ENCODE peak calls at places on chromosomes 5 and 9, in eight cellular contexts. One of them, this sample, is unnamed.

GRCh38 chr5:169044982-169045381 is 256.0 kb downstream of the SLIT3 start:
- DNase-seq in K562: no peak
- DNase-seq in prostate gland: no peak
- DNase-seq in cardiac fibroblast: no peak
- DNase-seq in dorsolateral prefrontal cortex: no peak
- DNase-seq in WTC11: no peak
- DNase-seq in GM20000: no peak
- DNase-seq in choroid plexus epithelial cell: no peak
- DNase-seq in this sample: no peak

GRCh38 chr5:14946813-14947640 is 75.4 kb upstream of the ANKH start:
- DNase-seq in prostate gland: peak
- DNase-seq in dorsolateral prefrontal cortex: no peak
- DNase-seq in WTC11: no peak
- DNase-seq in choroid plexus epithelial cell: peak
- DNase-seq in GM20000: peak
- DNase-seq in cardiac fibroblast: peak
- DNase-seq in K562: peak
- DNase-seq in this sample: no peak

GRCh38 chr5:71922584-71923106 is 184.6 kb upstream of the MAP1B start:
- DNase-seq in prostate gland: no peak
- DNase-seq in WTC11: no peak
- DNase-seq in GM20000: no peak
- DNase-seq in dorsolateral prefrontal cortex: no peak
- DNase-seq in choroid plexus epithelial cell: peak
- DNase-seq in cardiac fibroblast: peak
- DNase-seq in K562: no peak
- DNase-seq in this sample: no peak

GRCh38 chr5:151023047-151023615 is 2.7 kb downstream of the GPX3 start:
- DNase-seq in K562: peak
- DNase-seq in cardiac fibroblast: peak
- DNase-seq in WTC11: no peak
- DNase-seq in choroid plexus epithelial cell: peak
- DNase-seq in prostate gland: peak
- DNase-seq in GM20000: no peak
- DNase-seq in dorsolateral prefrontal cortex: no peak
- DNase-seq in this sample: peak

GRCh38 chr5:998975-999501 is 9.6 kb upstream of the NKD2 start:
- DNase-seq in GM20000: no peak
- DNase-seq in WTC11: peak
- DNase-seq in K562: no peak
- DNase-seq in cardiac fibroblast: no peak
- DNase-seq in dorsolateral prefrontal cortex: no peak
- DNase-seq in prostate gland: no peak
- DNase-seq in choroid plexus epithelial cell: no peak
- DNase-seq in this sample: no peak

GRCh38 chr9:82327641-82328040 is 339.1 kb downstream of the SPATA31D1 start:
- DNase-seq in dorsolateral prefrontal cortex: no peak
- DNase-seq in cardiac fibroblast: no peak
- DNase-seq in GM20000: no peak
- DNase-seq in prostate gland: no peak
- DNase-seq in WTC11: no peak
- DNase-seq in K562: no peak
- DNase-seq in choroid plexus epithelial cell: no peak
- DNase-seq in this sample: no peak

GRCh38 chr9:20208951-20209350 is 413.3 kb downstream of the MLLT3 start:
- DNase-seq in dorsolateral prefrontal cortex: no peak
- DNase-seq in GM20000: no peak
- DNase-seq in choroid plexus epithelial cell: no peak
- DNase-seq in cardiac fibroblast: no peak
- DNase-seq in prostate gland: no peak
- DNase-seq in K562: no peak
- DNase-seq in WTC11: no peak
- DNase-seq in this sample: no peak

GRCh38 chr5:5772202-5772601 is 349.7 kb downstream of the ICE1 start:
- DNase-seq in choroid plexus epithelial cell: no peak
- DNase-seq in prostate gland: no peak
- DNase-seq in K562: no peak
- DNase-seq in GM20000: no peak
- DNase-seq in WTC11: no peak
- DNase-seq in cardiac fibroblast: no peak
- DNase-seq in dorsolateral prefrontal cortex: no peak
- DNase-seq in this sample: no peak

GRCh38 chr5:109959652-109960051 is 269.9 kb downstream of the MAN2A1 start:
- DNase-seq in WTC11: no peak
- DNase-seq in prostate gland: no peak
- DNase-seq in dorsolateral prefrontal cortex: no peak
- DNase-seq in GM20000: no peak
- DNase-seq in choroid plexus epithelial cell: no peak
- DNase-seq in K562: peak
- DNase-seq in cardiac fibroblast: no peak
- DNase-seq in this sample: no peak

GRCh38 chr9:109447329-109448076 is 50.6 kb downstream of the PTPN3 start:
- DNase-seq in WTC11: no peak
- DNase-seq in K562: no peak
- DNase-seq in cardiac fibroblast: no peak
- DNase-seq in GM20000: no peak
- DNase-seq in dorsolateral prefrontal cortex: peak
- DNase-seq in prostate gland: no peak
- DNase-seq in choroid plexus epithelial cell: no peak
- DNase-seq in this sample: no peak

GRCh38 chr9:28155067-28155466 is 581.8 kb upstream of the C9orf72 start:
- DNase-seq in WTC11: no peak
- DNase-seq in dorsolateral prefrontal cortex: no peak
- DNase-seq in K562: no peak
- DNase-seq in cardiac fibroblast: no peak
- DNase-seq in prostate gland: no peak
- DNase-seq in choroid plexus epithelial cell: peak
- DNase-seq in GM20000: no peak
- DNase-seq in this sample: no peak

GRCh38 chr5:157273131-157273556 is 7.2 kb downstream of the CYFIP2 start:
- DNase-seq in cardiac fibroblast: no peak
- DNase-seq in GM20000: peak
- DNase-seq in WTC11: no peak
- DNase-seq in choroid plexus epithelial cell: no peak
- DNase-seq in dorsolateral prefrontal cortex: no peak
- DNase-seq in K562: peak
- DNase-seq in prostate gland: no peak
- DNase-seq in this sample: no peak

GRCh38 chr5:10106285-10106684 is 143.4 kb downstream of the ATPSCKMT start:
- DNase-seq in prostate gland: no peak
- DNase-seq in cardiac fibroblast: no peak
- DNase-seq in WTC11: no peak
- DNase-seq in dorsolateral prefrontal cortex: no peak
- DNase-seq in GM20000: no peak
- DNase-seq in K562: no peak
- DNase-seq in choroid plexus epithelial cell: no peak
- DNase-seq in this sample: no peak

DNA sequence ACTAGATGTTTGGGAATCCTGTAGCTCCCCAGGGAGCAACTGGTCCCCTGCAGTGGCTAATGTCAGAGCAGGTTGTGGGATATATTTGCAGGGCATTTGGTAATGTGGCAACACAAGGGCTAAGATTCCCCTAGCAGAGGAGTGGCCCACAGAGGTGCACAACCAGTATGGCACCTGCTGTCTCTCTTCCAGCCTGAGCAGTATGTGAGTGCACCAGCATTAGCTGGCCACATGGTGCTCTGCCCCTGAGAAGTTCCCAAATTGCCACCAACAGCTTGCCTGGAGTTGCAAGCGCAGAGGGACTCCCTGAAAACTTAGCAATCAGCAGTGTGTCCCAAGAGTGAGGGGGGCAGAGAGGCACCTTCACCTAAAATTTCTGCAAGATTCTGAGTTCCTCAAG is 53.2 kb upstream of the SNCAIP start:
- DNase-seq in prostate gland: no peak
- DNase-seq in dorsolateral prefrontal cortex: no peak
- DNase-seq in K562: no peak
- DNase-seq in cardiac fibroblast: no peak
- DNase-seq in choroid plexus epithelial cell: no peak
- DNase-seq in GM20000: no peak
- DNase-seq in WTC11: no peak
- DNase-seq in this sample: no peak
- TF ChIP-seq CTCF in prostate gland: no peak
- TF ChIP-seq CTCF in dorsolateral prefrontal cortex: no peak
- TF ChIP-seq CTCF in K562: no peak
- TF ChIP-seq CTCF in cardiac fibroblast: no peak
- TF ChIP-seq CTCF in choroid plexus epithelial cell: no peak
- TF ChIP-seq CTCF in GM20000: no peak
- TF ChIP-seq CTCF in WTC11: no peak
- TF ChIP-seq CTCF in this sample: no peak

GRCh38 chr9:3756071-3756470 is 230.3 kb upstream of the RFX3 start:
- DNase-seq in choroid plexus epithelial cell: no peak
- DNase-seq in dorsolateral prefrontal cortex: no peak
- DNase-seq in K562: no peak
- DNase-seq in cardiac fibroblast: no peak
- DNase-seq in prostate gland: no peak
- DNase-seq in WTC11: no peak
- DNase-seq in GM20000: no peak
- DNase-seq in this sample: no peak

GRCh38 chr9:3758816-3759576 is 233.2 kb upstream of the RFX3 start:
- DNase-seq in prostate gland: no peak
- DNase-seq in dorsolateral prefrontal cortex: no peak
- DNase-seq in choroid plexus epithelial cell: peak
- DNase-seq in GM20000: no peak
- DNase-seq in cardiac fibroblast: peak
- DNase-seq in WTC11: no peak
- DNase-seq in K562: no peak
- DNase-seq in this sample: no peak

GRCh38 chr9:3762076-3762475 is 236.3 kb upstream of the RFX3 start:
- DNase-seq in cardiac fibroblast: no peak
- DNase-seq in dorsolateral prefrontal cortex: no peak
- DNase-seq in WTC11: no peak
- DNase-seq in K562: no peak
- DNase-seq in choroid plexus epithelial cell: no peak
- DNase-seq in prostate gland: no peak
- DNase-seq in GM20000: no peak
- DNase-seq in this sample: no peak

GRCh38 chr9:3760031-3760430 is 234.2 kb upstream of the RFX3 start:
- DNase-seq in GM20000: no peak
- DNase-seq in choroid plexus epithelial cell: peak
- DNase-seq in K562: no peak
- DNase-seq in prostate gland: peak
- DNase-seq in dorsolateral prefrontal cortex: no peak
- DNase-seq in WTC11: no peak
- DNase-seq in cardiac fibroblast: no peak
- DNase-seq in this sample: no peak
- TF ChIP-seq CTCF in GM20000: no peak
- TF ChIP-seq CTCF in choroid plexus epithelial cell: peak
- TF ChIP-seq CTCF in K562: no peak
- TF ChIP-seq CTCF in prostate gland: peak
- TF ChIP-seq CTCF in dorsolateral prefrontal cortex: no peak
- TF ChIP-seq CTCF in WTC11: no peak
- TF ChIP-seq CTCF in cardiac fibroblast: no peak
- TF ChIP-seq CTCF in this sample: no peak

DNA sequence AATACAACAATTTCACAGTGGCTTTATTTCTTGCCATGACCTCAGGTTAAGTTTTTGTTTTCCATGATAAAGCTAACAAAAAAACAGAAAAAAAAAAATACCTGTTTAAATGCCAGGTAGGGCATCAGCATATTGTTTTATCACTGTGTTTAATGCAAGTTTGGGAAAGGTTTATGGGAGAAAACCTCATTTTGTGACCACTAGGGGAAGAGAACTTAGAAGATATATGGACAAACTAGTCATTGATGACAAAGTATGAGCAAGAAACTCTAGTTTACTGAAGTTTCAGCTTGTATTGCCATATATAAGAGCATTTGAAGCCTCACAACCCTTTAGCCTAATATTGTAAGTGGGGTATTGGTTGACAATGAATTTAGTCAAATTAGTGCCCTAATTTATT is 1431.4 kb upstream of the CDH18 start:
- DNase-seq in dorsolateral prefrontal cortex: no peak
- DNase-seq in cardiac fibroblast: no peak
- DNase-seq in K562: no peak
- DNase-seq in GM20000: no peak
- DNase-seq in prostate gland: no peak
- DNase-seq in choroid plexus epithelial cell: no peak
- DNase-seq in WTC11: no peak
- DNase-seq in this sample: no peak
- TF ChIP-seq CTCF in dorsolateral prefrontal cortex: no peak
- TF ChIP-seq CTCF in cardiac fibroblast: no peak
- TF ChIP-seq CTCF in K562: no peak
- TF ChIP-seq CTCF in GM20000: no peak
- TF ChIP-seq CTCF in prostate gland: no peak
- TF ChIP-seq CTCF in choroid plexus epithelial cell: no peak
- TF ChIP-seq CTCF in WTC11: no peak
- TF ChIP-seq CTCF in this sample: no peak

DNA sequence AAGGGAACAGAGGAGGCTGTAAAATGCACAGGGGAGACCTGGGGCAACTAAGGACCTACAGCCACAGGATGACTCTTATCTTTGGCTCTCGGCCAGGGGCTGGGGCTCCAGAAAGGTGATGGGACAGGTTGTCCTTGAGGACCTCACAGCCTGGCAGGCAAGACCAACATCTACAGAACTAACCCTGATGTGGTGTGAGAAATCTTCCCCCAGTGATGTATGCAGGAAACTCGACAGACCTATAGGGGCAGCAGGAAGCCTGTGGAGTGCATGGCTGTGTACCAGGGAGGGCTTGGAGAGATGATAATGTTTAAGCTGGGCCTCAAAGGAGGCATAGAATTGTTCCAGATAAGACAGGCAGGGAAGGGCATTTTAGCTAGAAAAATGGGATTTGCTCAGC is 68.4 kb upstream of the SLC25A51 start:
- DNase-seq in dorsolateral prefrontal cortex: no peak
- DNase-seq in prostate gland: no peak
- DNase-seq in GM20000: no peak
- DNase-seq in K562: peak
- DNase-seq in WTC11: no peak
- DNase-seq in cardiac fibroblast: peak
- DNase-seq in choroid plexus epithelial cell: peak
- DNase-seq in this sample: no peak
- TF ChIP-seq CTCF in dorsolateral prefrontal cortex: no peak
- TF ChIP-seq CTCF in prostate gland: no peak
- TF ChIP-seq CTCF in GM20000: no peak
- TF ChIP-seq CTCF in K562: peak
- TF ChIP-seq CTCF in WTC11: no peak
- TF ChIP-seq CTCF in cardiac fibroblast: peak
- TF ChIP-seq CTCF in choroid plexus epithelial cell: peak
- TF ChIP-seq CTCF in this sample: peak

This sample was measured in AG09319.